ENCODE peak calls at places on chromosomes 7 and 10, in eight cellular contexts. J is AML-193, C is mesendoderm, T is cardiac muscle cell, Z is Kasumi-1, R is psoas muscle, F is D341Med, W is PC-9. H is an unnamed sample.

GRCh38 chr10:132487241-132488135 is 50.1 kb upstream of the INPP5A start:
- DNase-seq in J (no peak), C (no peak), T (no peak), Z (no peak), R (no peak), F (no peak), W (no peak), H (no peak)

GRCh38 chr7:471866-472639 is 47.6 kb downstream of the PDGFA start:
- DNase-seq in J (no peak), C (peak; percentile 44), T (peak; percentile 47), Z (no peak), R (peak; percentile 84), F (no peak), W (no peak), H (peak; percentile 99)

GRCh38 chr10:1732501-1733123 is 4.7 kb downstream of the ADARB2 start:
- DNase-seq in J (no peak), C (no peak), T (peak; percentile 44), Z (no peak), R (no peak), F (no peak), W (no peak), H (no peak)

GRCh38 chr7:70833726-70834125 is 298.2 kb upstream of the GALNT17 start:
- DNase-seq in J (no peak), C (peak; percentile 51), T (no peak), Z (no peak), R (no peak), F (no peak), W (no peak), H (no peak)

GRCh38 chr7:73602721-73603651 is 21.3 kb downstream of the MLXIPL start:
- DNase-seq in J (no peak), C (no peak), T (no peak), Z (no peak), R (no peak), F (no peak), W (no peak), H (no peak)

GRCh38 chr7:118080947-118081346 is 103.0 kb upstream of the LSM8 start:
- DNase-seq in J (no peak), C (peak; percentile 64), T (no peak), Z (no peak), R (no peak), F (no peak), W (peak; percentile 34), H (peak; percentile 82)

GRCh38 chr7:101564778-101565211 is 64.3 kb downstream of the MYL10 start:
- DNase-seq in J (no peak), C (peak; percentile 95), T (peak; percentile 43), Z (no peak), R (no peak), F (peak; percentile 31), W (peak; percentile 58), H (no peak)

GRCh38 chr7:69620650-69621049 is 22.4 kb downstream of the AUTS2 start:
- DNase-seq in J (no peak), C (no peak), T (no peak), Z (no peak), R (no peak), F (no peak), W (no peak), H (no peak)

GRCh38 chr10:126570631-126571170 is 99.8 kb downstream of the C10orf90 start:
- DNase-seq in J (no peak), C (no peak), T (no peak), Z (no peak), R (no peak), F (no peak), W (no peak), H (peak; percentile 19)